ENCODE peak calls at places on chromosome 10, in eight cellular contexts. B is HCT116, O is GM23338, S is OCI-LY7, Z is ascending aorta, G is esophagus squamous epithelium, U is lung, N is brain microvascular endothelial cell. E is an unnamed sample. For H3K36me3, the result is how much of the 10 kb centered on the place peaks cover.

GRCh38 chr10:30413996-30414576 is 19.9 kb upstream of the MAP3K8 start:
- DNase-seq in B (peak), O (peak), S (peak), Z (no peak), G (no peak), U (no peak), N (peak), E (no peak)

GRCh38 chr10:83960125-83960524 is 179.2 kb upstream of the GHITM start:
- DNase-seq in B (no peak), O (no peak), S (no peak), Z (no peak), G (no peak), U (no peak), N (no peak), E (no peak)

GRCh38 chr10:76543655-76544054 is 1094.0 kb downstream of the KCNMA1 start:
- DNase-seq in B (no peak), O (no peak), S (no peak), Z (no peak), G (no peak), U (no peak), N (peak), E (no peak)

GRCh38 chr10:57494481-57494880 is 773.2 kb downstream of the IPMK start:
- DNase-seq in B (no peak), O (no peak), S (no peak), Z (no peak), G (no peak), U (no peak), N (no peak), E (no peak)

GRCh38 chr10:73926152-73926764 is 15.3 kb downstream of the PLAU start:
- DNase-seq in B (no peak), O (no peak), S (no peak), Z (no peak), G (no peak), U (no peak), N (no peak), E (no peak)

GRCh38 chr10:69748621-69749020 is 53.1 kb upstream of the COL13A1 start:
- DNase-seq in B (no peak), O (no peak), S (no peak), Z (no peak), G (no peak), U (no peak), N (no peak), E (no peak)

GRCh38 chr10:122344741-122345258 is 29.7 kb upstream of the PLEKHA1 start:
- DNase-seq in B (peak), O (no peak), S (no peak), Z (no peak), G (no peak), U (no peak), N (peak), E (no peak)

GRCh38 chr10:129522041-129522585 is 55.1 kb downstream of the MGMT start:
- DNase-seq in B (no peak), O (peak), S (no peak), Z (no peak), G (no peak), U (no peak), N (no peak), E (no peak)

GRCh38 chr10:130510755-130511154 is 374.6 kb downstream of the GLRX3 start:
- DNase-seq in B (no peak), O (no peak), S (no peak), Z (no peak), G (no peak), U (no peak), N (no peak), E (no peak)

GRCh38 chr10:128070161-128070560 is 56.1 kb downstream of the MKI67 start:
- DNase-seq in B (no peak), O (no peak), S (no peak), Z (no peak), G (no peak), U (no peak), N (no peak), E (no peak)

GRCh38 chr10:48749254-48749787 is 64.6 kb downstream of the WDFY4 start:
- DNase-seq in B (no peak), O (no peak), S (no peak), Z (no peak), G (no peak), U (peak), N (no peak), E (no peak)

GRCh38 chr10:78712147-78712546 is 356.6 kb upstream of the ZMIZ1 start:
- DNase-seq in B (no peak), O (peak), S (no peak), Z (no peak), G (no peak), U (no peak), N (no peak), E (no peak)

GRCh38 chr10:11401314-11402222 is 209.9 kb downstream of the USP6NL start:
- DNase-seq in B (no peak), O (no peak), S (no peak), Z (no peak), G (no peak), U (no peak), N (no peak), E (no peak)
- H3K4me3 ChIP-seq in B (no peak), O (no peak), S (no peak), Z (no peak), G (no peak), U (no peak), N (no peak), E (no peak)

DNA sequence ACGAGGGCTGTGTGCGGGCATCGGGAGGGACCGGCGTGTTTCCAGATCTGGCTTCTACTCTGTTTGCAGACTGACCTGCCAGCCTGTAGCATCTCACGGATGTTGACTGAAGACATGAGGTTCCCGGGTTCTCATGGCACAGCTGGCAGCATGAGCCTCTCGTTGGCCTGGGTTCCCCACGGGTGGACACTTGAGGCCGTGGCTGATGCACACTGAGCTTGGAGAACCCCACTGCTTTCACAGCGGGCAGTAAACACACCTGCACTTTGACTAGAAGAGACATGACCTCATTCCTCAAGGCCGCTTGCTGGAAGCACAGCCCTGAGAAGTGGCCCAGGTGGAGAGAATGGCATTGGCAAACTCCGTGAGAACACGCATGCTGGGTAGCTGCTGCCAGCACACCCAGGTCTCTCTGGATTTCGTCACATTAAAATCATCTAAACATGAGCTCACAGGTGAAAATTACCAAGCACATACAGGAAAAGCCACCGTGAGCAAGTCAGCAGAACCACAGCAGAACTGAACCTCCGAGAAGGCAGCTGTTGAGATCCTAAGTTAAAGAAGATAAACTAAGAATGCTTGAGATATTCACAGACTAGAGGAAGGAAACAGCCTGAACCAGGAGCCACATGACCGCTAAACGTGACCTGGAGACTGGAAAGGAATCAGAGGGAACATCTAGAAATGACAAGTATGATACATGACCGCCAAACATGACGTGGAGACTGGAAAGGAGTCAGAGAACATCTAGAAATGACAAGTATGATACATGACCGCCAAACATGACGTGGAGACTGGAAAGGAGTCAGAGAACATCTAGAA is 32.5 kb downstream of the BNIP3 start:
- DNase-seq in B (no peak), O (no peak), S (no peak), Z (no peak), G (no peak), U (no peak), N (no peak), E (no peak)
- H3K36me3 ChIP-seq in B (under half), O (under half), S (half or more), Z (half or more), G (under half), U (under half), N (under half), E (under half)

DNA sequence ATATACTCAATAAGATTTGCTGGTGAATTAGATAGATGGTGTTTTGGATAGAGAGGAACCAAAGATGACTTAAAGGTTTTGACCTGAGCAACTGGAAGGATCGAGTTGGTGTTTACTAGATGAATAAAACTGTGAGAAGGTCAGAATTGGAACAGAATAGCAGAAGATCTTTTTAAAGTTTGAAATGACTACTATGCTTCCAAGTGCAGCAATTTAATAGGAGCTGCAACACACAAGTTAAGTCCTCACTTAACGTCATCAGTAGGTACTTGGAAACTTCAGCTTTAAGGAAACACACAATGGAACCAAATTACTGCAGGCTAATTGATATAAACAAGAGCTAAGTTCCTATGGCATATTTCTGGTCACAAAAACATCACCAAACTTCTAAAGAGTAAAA is 86.5 kb downstream of the RTKN2 start:
- DNase-seq in B (no peak), O (no peak), S (no peak), Z (no peak), G (no peak), U (no peak), N (no peak), E (no peak)
- H3K27ac ChIP-seq in B (no peak), O (no peak), S (no peak), Z (no peak), G (no peak), U (no peak), N (no peak), E (no peak)

GRCh38 chr10:47438857-47439474 is 44.9 kb downstream of the ANXA8 start:
- DNase-seq in B (peak), O (peak), S (peak), Z (no peak), G (no peak), U (no peak), N (peak), E (no peak)
- H3K4me3 ChIP-seq in B (no peak), O (no peak), S (no peak), Z (no peak), G (no peak), U (no peak), N (no peak), E (no peak)

DNA sequence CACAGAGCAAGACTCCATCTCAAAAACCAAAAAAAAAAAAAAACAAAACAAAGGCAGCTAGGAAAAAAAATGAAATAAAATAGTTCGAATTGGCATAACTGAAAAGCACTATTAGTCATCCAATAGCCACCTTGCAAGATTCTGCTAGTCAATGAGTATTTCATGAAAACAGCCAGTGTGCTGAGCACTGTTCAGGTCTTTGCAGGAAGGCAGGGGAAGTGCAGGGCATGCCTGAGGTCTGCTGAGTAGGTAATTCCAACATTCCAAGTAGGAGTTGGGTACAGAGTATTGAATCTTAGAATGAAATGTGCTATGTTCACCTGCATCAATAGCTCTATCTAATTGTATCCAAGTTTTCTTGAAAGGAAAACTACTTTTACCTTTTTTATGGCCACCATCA is 22.9 kb downstream of the ABRAXAS2 start:
- DNase-seq in B (no peak), O (no peak), S (no peak), Z (no peak), G (no peak), U (no peak), N (no peak), E (no peak)
- H3K36me3 ChIP-seq in B (under half), O (under half), S (half or more), Z (under half), G (under half), U (under half), N (under half), E (under half)

GRCh38 chr10:89330537-89330936 is 2.7 kb downstream of the IFIT3 start:
- DNase-seq in B (no peak), O (no peak), S (no peak), Z (no peak), G (no peak), U (no peak), N (no peak), E (no peak)

GRCh38 chr10:89332718-89333281 is 5.0 kb downstream of the IFIT3 start:
- DNase-seq in B (no peak), O (no peak), S (peak), Z (no peak), G (no peak), U (no peak), N (no peak), E (no peak)

GRCh38 chr10:89332092-89332633 is 4.4 kb downstream of the IFIT3 start:
- DNase-seq in B (no peak), O (no peak), S (peak), Z (no peak), G (no peak), U (no peak), N (peak), E (no peak)

GRCh38 chr10:89327803-89328441 is at the start of gene IFIT3:
- DNase-seq in B (peak), O (no peak), S (no peak), Z (no peak), G (no peak), U (peak), N (peak), E (no peak)
- H3K27ac ChIP-seq in B (peak), O (peak), S (no peak), Z (peak), G (peak), U (peak), N (peak), E (peak)

DNA sequence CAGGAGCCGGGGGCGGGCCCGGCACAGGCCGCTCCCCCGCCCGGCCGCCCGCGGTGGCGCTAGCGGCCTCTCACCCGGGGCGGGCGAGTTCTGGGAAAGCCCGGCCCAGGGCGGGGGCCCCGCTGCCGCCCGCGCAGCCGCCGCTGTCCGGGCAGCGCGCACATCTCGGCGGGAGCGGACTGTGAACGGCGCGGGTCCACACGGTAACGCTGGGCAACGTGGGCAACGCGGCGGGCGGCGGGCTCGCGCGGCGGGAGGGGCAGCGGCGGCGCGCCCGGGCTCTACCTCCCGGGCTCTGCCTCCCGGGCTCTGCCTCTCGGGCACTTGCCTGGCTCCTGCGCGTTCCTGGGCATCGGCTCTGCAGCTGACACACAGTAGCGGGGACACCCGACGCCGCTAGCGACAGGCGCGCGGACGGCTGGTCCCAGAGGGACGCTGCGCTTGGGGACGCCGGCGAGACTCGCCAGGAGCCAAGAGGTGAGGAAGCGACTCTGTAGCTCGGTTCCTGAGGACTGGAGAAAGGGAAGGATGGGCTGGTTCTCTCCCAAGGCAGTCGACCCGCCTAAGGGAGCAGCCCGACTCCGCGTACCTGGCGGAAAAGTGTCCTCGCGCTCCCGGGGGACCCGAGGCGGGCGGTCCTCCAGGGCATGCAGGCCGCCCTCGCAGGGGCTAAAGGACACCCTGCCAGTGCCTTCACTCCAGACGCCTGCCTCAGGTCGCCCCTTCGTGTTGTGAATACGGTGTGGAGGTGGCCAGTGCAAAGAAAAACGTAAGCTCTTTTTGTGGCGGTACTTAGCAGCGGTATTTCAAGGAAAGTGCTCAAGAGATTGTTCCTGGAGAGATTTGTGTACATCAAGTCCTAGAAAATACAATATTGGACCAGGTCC is at the start of gene PLCE1:
- DNase-seq in B (no peak), O (peak), S (no peak), Z (no peak), G (no peak), U (peak), N (no peak), E (no peak)
- H3K4me3 ChIP-seq in B (peak), O (peak), S (no peak), Z (peak), G (peak), U (peak), N (peak), E (peak)